ENCODE peak calls at places on chromosomes 1 and 21, in four cellular contexts. One of them, this sample, is unnamed.

GRCh38 chr21:45949928-45950739 is 31.4 kb upstream of the COL6A1 start:
- DNase-seq in MM.1S: no peak
- DNase-seq in upper lobe of right lung: no peak
- DNase-seq in kidney epithelial cell: no peak
- DNase-seq in this sample: no peak

GRCh38 chr1:59901770-59902388 is 24.7 kb downstream of the CYP2J2 start:
- DNase-seq in MM.1S: no peak
- DNase-seq in upper lobe of right lung: no peak
- DNase-seq in kidney epithelial cell: no peak
- DNase-seq in this sample: no peak

GRCh38 chr1:53089478-53090226 is 27.6 kb downstream of the PODN start:
- DNase-seq in MM.1S: no peak
- DNase-seq in upper lobe of right lung: no peak
- DNase-seq in kidney epithelial cell: no peak
- DNase-seq in this sample: no peak

GRCh38 chr1:234218078-234218477 is 155.2 kb upstream of the COA6 start:
- DNase-seq in MM.1S: no peak
- DNase-seq in upper lobe of right lung: no peak
- DNase-seq in kidney epithelial cell: no peak
- DNase-seq in this sample: no peak

GRCh38 chr1:100382657-100383056 is 30.4 kb downstream of the CDC14A start:
- DNase-seq in MM.1S: no peak
- DNase-seq in upper lobe of right lung: no peak
- DNase-seq in kidney epithelial cell: no peak
- DNase-seq in this sample: no peak

GRCh38 chr1:115478933-115479551 is 141.0 kb upstream of the NGF start:
- DNase-seq in MM.1S: no peak
- DNase-seq in upper lobe of right lung: no peak
- DNase-seq in kidney epithelial cell: no peak
- DNase-seq in this sample: no peak

GRCh38 chr1:8439015-8439702 is 121.2 kb downstream of the SLC45A1 start:
- DNase-seq in MM.1S: no peak
- DNase-seq in upper lobe of right lung: peak
- DNase-seq in kidney epithelial cell: peak
- DNase-seq in this sample: peak

GRCh38 chr1:244989813-244990212 is 125.5 kb upstream of the HNRNPU start:
- DNase-seq in MM.1S: no peak
- DNase-seq in upper lobe of right lung: no peak
- DNase-seq in kidney epithelial cell: peak
- DNase-seq in this sample: no peak

GRCh38 chr1:232260045-232260444 is 369.9 kb downstream of the SIPA1L2 start:
- DNase-seq in MM.1S: no peak
- DNase-seq in upper lobe of right lung: no peak
- DNase-seq in kidney epithelial cell: no peak
- DNase-seq in this sample: no peak

GRCh38 chr1:205561501-205562203 is 57.2 kb downstream of the CDK18 start:
- DNase-seq in MM.1S: no peak
- DNase-seq in upper lobe of right lung: no peak
- DNase-seq in kidney epithelial cell: no peak
- DNase-seq in this sample: no peak

GRCh38 chr21:7917729-7918128 is 2603.7 kb upstream of the TPTE start:
- DNase-seq in MM.1S: no peak
- DNase-seq in upper lobe of right lung: no peak
- DNase-seq in kidney epithelial cell: no peak
- DNase-seq in this sample: no peak

GRCh38 chr1:211332036-211332616 is 5.5 kb downstream of the TRAF5 start:
- DNase-seq in MM.1S: no peak
- DNase-seq in upper lobe of right lung: no peak
- DNase-seq in kidney epithelial cell: no peak
- DNase-seq in this sample: no peak

GRCh38 chr1:239806900-239807299 is 284.8 kb upstream of the FMN2 start:
- DNase-seq in MM.1S: no peak
- DNase-seq in upper lobe of right lung: no peak
- DNase-seq in kidney epithelial cell: no peak
- DNase-seq in this sample: no peak

GRCh38 chr1:214514032-214514818 is 37.2 kb downstream of the PTPN14 start:
- DNase-seq in MM.1S: no peak
- DNase-seq in upper lobe of right lung: no peak
- DNase-seq in kidney epithelial cell: no peak
- DNase-seq in this sample: no peak

GRCh38 chr1:23402286-23403037 is 22.1 kb downstream of the TCEA3 start:
- DNase-seq in MM.1S: no peak
- DNase-seq in upper lobe of right lung: no peak
- DNase-seq in kidney epithelial cell: no peak
- DNase-seq in this sample: no peak

GRCh38 chr21:31553926-31554325 is 105.6 kb upstream of the SOD1 start:
- DNase-seq in MM.1S: no peak
- DNase-seq in upper lobe of right lung: no peak
- DNase-seq in kidney epithelial cell: no peak
- DNase-seq in this sample: no peak

GRCh38 chr1:41495171-41495948 is 10.9 kb upstream of the EDN2 start:
- DNase-seq in MM.1S: no peak
- DNase-seq in upper lobe of right lung: no peak
- DNase-seq in kidney epithelial cell: no peak
- DNase-seq in this sample: no peak
- TF ChIP-seq CTCF in MM.1S: peak
- TF ChIP-seq CTCF in upper lobe of right lung: no peak
- TF ChIP-seq CTCF in kidney epithelial cell: peak
- TF ChIP-seq CTCF in this sample: peak

GRCh38 chr1:54927475-54928240 is 40.7 kb upstream of the DHCR24 start:
- DNase-seq in MM.1S: no peak
- DNase-seq in upper lobe of right lung: no peak
- DNase-seq in kidney epithelial cell: no peak
- DNase-seq in this sample: no peak
- H3K4me3 ChIP-seq in MM.1S: no peak
- H3K4me3 ChIP-seq in upper lobe of right lung: no peak
- H3K4me3 ChIP-seq in kidney epithelial cell: no peak
- H3K4me3 ChIP-seq in this sample: no peak

GRCh38 chr1:89755593-89755992 is 65.2 kb upstream of the LRRC8D start:
- DNase-seq in MM.1S: no peak
- DNase-seq in upper lobe of right lung: no peak
- DNase-seq in kidney epithelial cell: no peak
- DNase-seq in this sample: no peak

GRCh38 chr1:89757532-89757931 is 63.3 kb upstream of the LRRC8D start:
- DNase-seq in MM.1S: no peak
- DNase-seq in upper lobe of right lung: peak
- DNase-seq in kidney epithelial cell: no peak
- DNase-seq in this sample: no peak

GRCh38 chr1:89758127-89758526 is 62.7 kb upstream of the LRRC8D start:
- DNase-seq in MM.1S: no peak
- DNase-seq in upper lobe of right lung: no peak
- DNase-seq in kidney epithelial cell: no peak
- DNase-seq in this sample: no peak

GRCh38 chr1:89759036-89759435 is 61.8 kb upstream of the LRRC8D start:
- DNase-seq in MM.1S: no peak
- DNase-seq in upper lobe of right lung: no peak
- DNase-seq in kidney epithelial cell: no peak
- DNase-seq in this sample: no peak

GRCh38 chr1:89754518-89754917 is 66.3 kb upstream of the LRRC8D start:
- DNase-seq in MM.1S: no peak
- DNase-seq in upper lobe of right lung: no peak
- DNase-seq in kidney epithelial cell: no peak
- DNase-seq in this sample: peak
- TF ChIP-seq CTCF in MM.1S: no peak
- TF ChIP-seq CTCF in upper lobe of right lung: no peak
- TF ChIP-seq CTCF in kidney epithelial cell: no peak
- TF ChIP-seq CTCF in this sample: no peak

GRCh38 chr1:201937624-201938212 is 8.6 kb downstream of the LMOD1 start:
- DNase-seq in MM.1S: no peak
- DNase-seq in upper lobe of right lung: no peak
- DNase-seq in kidney epithelial cell: no peak
- DNase-seq in this sample: peak
- H3K4me3 ChIP-seq in MM.1S: no peak
- H3K4me3 ChIP-seq in upper lobe of right lung: no peak
- H3K4me3 ChIP-seq in kidney epithelial cell: no peak
- H3K4me3 ChIP-seq in this sample: no peak

DNA sequence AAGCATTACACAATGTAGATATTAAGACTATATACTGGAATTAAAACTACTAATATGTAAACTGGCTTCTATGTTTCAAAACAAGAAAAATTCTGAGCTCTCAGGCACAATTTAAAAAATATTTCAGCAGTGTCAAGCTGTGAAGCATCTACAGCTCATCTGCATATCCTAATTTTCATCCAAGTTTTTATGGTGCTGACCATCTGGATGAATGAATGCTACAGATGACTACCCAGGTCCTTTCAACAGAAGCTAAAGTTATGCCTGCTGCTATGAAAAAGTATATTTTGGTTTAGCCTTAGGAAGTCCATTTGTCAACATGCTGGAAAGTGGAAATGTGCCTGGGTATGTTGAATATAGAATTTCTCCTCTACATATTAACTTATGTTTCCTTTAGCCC is 206.9 kb downstream of the NEGR1 start:
- DNase-seq in MM.1S: no peak
- DNase-seq in upper lobe of right lung: no peak
- DNase-seq in kidney epithelial cell: no peak
- DNase-seq in this sample: no peak
- TF ChIP-seq CTCF in MM.1S: no peak
- TF ChIP-seq CTCF in upper lobe of right lung: no peak
- TF ChIP-seq CTCF in kidney epithelial cell: no peak
- TF ChIP-seq CTCF in this sample: no peak

GRCh38 chr1:42713293-42713692 is 26.7 kb downstream of the CLDN19 start:
- DNase-seq in MM.1S: no peak
- DNase-seq in upper lobe of right lung: no peak
- DNase-seq in kidney epithelial cell: no peak
- DNase-seq in this sample: no peak
- H3K4me3 ChIP-seq in MM.1S: no peak
- H3K4me3 ChIP-seq in upper lobe of right lung: no peak
- H3K4me3 ChIP-seq in kidney epithelial cell: no peak
- H3K4me3 ChIP-seq in this sample: no peak

DNA sequence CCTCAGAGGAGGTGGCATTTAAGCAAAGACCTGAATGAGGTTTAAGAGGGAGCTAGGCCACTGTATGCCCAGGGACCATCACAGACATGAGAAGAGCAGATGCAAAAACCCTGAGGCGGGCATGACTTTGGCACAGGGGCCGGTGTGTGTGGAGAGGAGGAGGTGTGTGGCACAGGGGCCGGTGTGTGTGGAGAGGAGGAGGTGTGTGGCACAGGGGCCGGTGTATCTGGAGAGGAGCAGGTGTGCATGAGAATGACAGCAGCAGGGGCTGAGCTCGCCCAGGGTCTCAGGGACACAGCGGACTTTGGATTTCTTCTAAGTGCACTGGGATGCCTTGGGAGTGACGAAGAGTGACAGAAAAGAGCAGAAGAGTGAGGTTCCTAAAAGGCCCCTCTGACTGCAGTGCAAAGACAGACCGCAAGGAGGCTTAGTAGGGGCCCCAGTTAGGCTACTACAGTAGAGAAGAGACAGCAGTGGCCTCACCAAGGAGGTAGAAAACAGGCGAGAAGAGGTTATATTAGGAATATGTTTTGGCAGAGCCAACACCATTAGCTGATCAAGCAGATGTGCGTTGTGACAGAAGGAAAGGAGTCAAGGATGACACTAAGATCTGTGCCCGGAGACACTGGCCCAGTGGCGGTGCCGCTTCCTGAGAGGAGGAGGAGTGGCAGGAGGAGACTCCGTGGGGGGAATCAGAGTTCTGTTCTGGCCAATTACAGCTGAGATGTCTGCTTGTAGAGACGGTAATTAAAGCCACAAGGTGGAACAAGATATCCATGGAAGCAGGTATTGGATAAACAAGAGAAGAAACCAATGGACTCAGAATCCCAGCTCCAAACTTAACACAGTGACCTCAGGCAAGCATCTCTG is 18.4 kb downstream of the ZBTB17 start:
- DNase-seq in MM.1S: no peak
- DNase-seq in upper lobe of right lung: no peak
- DNase-seq in kidney epithelial cell: no peak
- DNase-seq in this sample: no peak
- TF ChIP-seq CTCF in MM.1S: peak
- TF ChIP-seq CTCF in upper lobe of right lung: no peak
- TF ChIP-seq CTCF in kidney epithelial cell: peak
- TF ChIP-seq CTCF in this sample: no peak

GRCh38 chr1:212595787-212596714 is 12.5 kb upstream of the ATF3 start:
- DNase-seq in MM.1S: peak
- DNase-seq in upper lobe of right lung: no peak
- DNase-seq in kidney epithelial cell: peak
- DNase-seq in this sample: peak
- H3K4me3 ChIP-seq in MM.1S: peak
- H3K4me3 ChIP-seq in upper lobe of right lung: no peak
- H3K4me3 ChIP-seq in kidney epithelial cell: no peak
- H3K4me3 ChIP-seq in this sample: no peak

GRCh38 chr1:14435368-14436023 is 163.0 kb upstream of the KAZN start:
- DNase-seq in MM.1S: no peak
- DNase-seq in upper lobe of right lung: no peak
- DNase-seq in kidney epithelial cell: no peak
- DNase-seq in this sample: no peak
- TF ChIP-seq CTCF in MM.1S: no peak
- TF ChIP-seq CTCF in upper lobe of right lung: no peak
- TF ChIP-seq CTCF in kidney epithelial cell: no peak
- TF ChIP-seq CTCF in this sample: no peak

DNA sequence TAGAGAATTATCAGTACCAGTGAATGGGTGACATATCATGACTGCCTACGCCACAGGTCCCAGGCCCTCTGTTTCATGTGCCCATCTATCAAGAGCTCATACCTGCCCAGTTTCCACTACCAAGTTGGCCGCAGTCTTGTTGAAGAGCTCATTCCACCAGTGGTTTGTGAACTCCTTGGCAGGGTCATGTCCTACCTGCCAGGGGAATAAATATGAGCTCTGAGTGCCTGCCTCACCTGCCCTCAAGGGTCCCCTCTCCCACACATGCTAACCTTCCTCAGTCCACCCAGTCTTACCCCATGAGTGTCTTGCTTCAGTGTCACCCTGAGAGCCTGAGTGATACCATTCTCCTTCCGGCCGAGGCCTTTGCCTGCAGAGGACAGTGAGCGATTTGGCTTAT is 3.2 kb downstream of the GPATCH4 start:
- DNase-seq in MM.1S: no peak
- DNase-seq in upper lobe of right lung: no peak
- DNase-seq in kidney epithelial cell: no peak
- DNase-seq in this sample: no peak
- H3K4me3 ChIP-seq in MM.1S: no peak
- H3K4me3 ChIP-seq in upper lobe of right lung: no peak
- H3K4me3 ChIP-seq in kidney epithelial cell: no peak
- H3K4me3 ChIP-seq in this sample: no peak